ENCODE peak calls at places on chromosomes 4 and X, in four cellular contexts. A is HepG2, D is GM12878, S is sigmoid colon. T is an unnamed sample.
A peak's percentile ranks its signal among the peaks of the same experiment; 100 is the strongest.

GRCh38 chr4:118834070-118834469 is 1.9 kb downstream of the SEC24D start:
- DNase-seq in A (no peak), D (no peak), S (no peak), T (no peak)

GRCh38 chr4:25345880-25346279 is 31.2 kb upstream of the ANAPC4 start:
- DNase-seq in A (no peak), D (no peak), S (no peak), T (no peak)

GRCh38 chr4:101730291-101731117 is 60.0 kb upstream of the BANK1 start:
- DNase-seq in A (peak; percentile 54), D (peak; percentile 8), S (peak; percentile 79), T (peak; percentile 69)

GRCh38 chr4:104490096-104490769 is 4.5 kb downstream of the CXXC4 start:
- DNase-seq in A (no peak), D (peak; percentile 83), S (peak; percentile 61), T (peak; percentile 42)

GRCh38 chrX:46840946-46841740 is 4.3 kb downstream of the RP2 start:
- DNase-seq in A (no peak), D (no peak), S (no peak), T (no peak)

GRCh38 chrX:14362731-14363130 is 166.6 kb upstream of the GLRA2 start:
- DNase-seq in A (no peak), D (no peak), S (no peak), T (no peak)

GRCh38 chrX:153684447-153685178 is 3.1 kb upstream of the SLC6A8 start:
- DNase-seq in A (peak; percentile 43), D (no peak), S (peak; percentile 53), T (no peak)

GRCh38 chr4:177638871-177639270 is 196.6 kb upstream of the AGA start:
- DNase-seq in A (no peak), D (no peak), S (no peak), T (no peak)

GRCh38 chr4:73776363-73776762 is 36.0 kb downstream of the CXCL8 start:
- DNase-seq in A (peak; percentile 16), D (no peak), S (peak; percentile 68), T (no peak)

GRCh38 chr4:1568855-1569460 is 115.2 kb downstream of the FAM53A start:
- DNase-seq in A (no peak), D (no peak), S (peak; percentile 52), T (no peak)

GRCh38 chrX:24148535-24149345 is 789 bp upstream of the ZFX start:
- DNase-seq in A (peak; percentile 23), D (no peak), S (peak; percentile 70), T (no peak)

GRCh38 chrX:9278475-9279270 is 186.2 kb upstream of the TBL1X start:
- DNase-seq in A (no peak), D (no peak), S (no peak), T (no peak)

GRCh38 chr4:173191623-173192041 is 23.0 kb downstream of the GALNT7 start:
- DNase-seq in A (no peak), D (no peak), S (no peak), T (no peak)

GRCh38 chr4:75490155-75490554 is 24.0 kb downstream of the RCHY1 start:
- DNase-seq in A (no peak), D (no peak), S (no peak), T (no peak)

GRCh38 chrX:108139303-108139702 is 47.7 kb downstream of the ATG4A start:
- DNase-seq in A (no peak), D (no peak), S (no peak), T (no peak)

GRCh38 chr4:84151574-84151973 is 347.5 kb downstream of the NKX6-1 start:
- DNase-seq in A (no peak), D (no peak), S (no peak), T (peak; percentile 9)

GRCh38 chr4:13860126-13860525 is 232.6 kb upstream of the BOD1L1 start:
- DNase-seq in A (peak; percentile 60), D (no peak), S (no peak), T (no peak)

GRCh38 chrX:119482497-119483480 is 14.5 kb downstream of the SLC25A5 start:
- DNase-seq in A (no peak), D (no peak), S (peak; percentile 74), T (peak; percentile 76)

GRCh38 chr4:113468165-113469022 is 293.1 kb downstream of the CAMK2D start:
- DNase-seq in A (peak; percentile 63), D (no peak), S (peak; percentile 95), T (peak; percentile 68)

GRCh38 chrX:94977986-94978385 is 1304.0 kb downstream of the FAM133A start:
- DNase-seq in A (no peak), D (no peak), S (no peak), T (no peak)

GRCh38 chr4:129113919-129114318 is 18.0 kb downstream of the C4orf33 start:
- DNase-seq in A (no peak), D (no peak), S (no peak), T (no peak)

GRCh38 chrX:21735038-21735752 is 22.7 kb downstream of the SMPX start:
- DNase-seq in A (no peak), D (no peak), S (no peak), T (no peak)

GRCh38 chrX:154082396-154083133 is 15.0 kb downstream of the MECP2 start:
- DNase-seq in A (no peak), D (no peak), S (no peak), T (no peak)

GRCh38 chr4:118967393-118967792 is 78.7 kb downstream of the SYNPO2 start:
- DNase-seq in A (no peak), D (no peak), S (peak; percentile 62), T (no peak)

GRCh38 chr4:7384929-7385890 is 49.5 kb downstream of the PSAPL1 start:
- DNase-seq in A (no peak), D (no peak), S (peak; percentile 55), T (no peak)

GRCh38 chr4:51842167-51842553 is 793 bp upstream of the DCUN1D4 start:
- DNase-seq in A (no peak), D (no peak), S (peak; percentile 72), T (no peak)

GRCh38 chr4:72966652-72967051 is 102.9 kb downstream of the COX18 start:
- DNase-seq in A (no peak), D (no peak), S (no peak), T (no peak)

GRCh38 chrX:153886915-153887314 is 942 bp upstream of the L1CAM start:
- DNase-seq in A (no peak), D (no peak), S (no peak), T (no peak)

GRCh38 chr4:94548571-94548970 is 96.8 kb downstream of the PDLIM5 start:
- DNase-seq in A (peak; percentile 71), D (no peak), S (no peak), T (no peak)

GRCh38 chr4:109365944-109366343 is 63.5 kb upstream of the COL25A1 start:
- DNase-seq in A (no peak), D (no peak), S (no peak), T (no peak)

GRCh38 chr4:165537028-165537648 is 158.3 kb downstream of the CPE start:
- DNase-seq in A (peak; percentile 40), D (no peak), S (no peak), T (no peak)

GRCh38 chr4:13527983-13528822 is 16.1 kb downstream of the NKX3-2 start:
- DNase-seq in A (no peak), D (peak; percentile 56), S (peak; percentile 68), T (no peak)

GRCh38 chr4:24559889-24560288 is 24.5 kb downstream of the DHX15 start:
- DNase-seq in A (no peak), D (no peak), S (no peak), T (no peak)

GRCh38 chr4:70903282-70903603 is 1.1 kb downstream of the MOB1B start:
- DNase-seq in A (no peak), D (no peak), S (no peak), T (no peak)

GRCh38 chrX:1841746-1842145 is 226.9 kb downstream of the ASMT start:
- DNase-seq in A (no peak), D (no peak), S (no peak), T (no peak)

GRCh38 chr4:167144605-167145004 is 89.7 kb downstream of the SPOCK3 start:
- DNase-seq in A (no peak), D (no peak), S (no peak), T (no peak)
- H3K36me3 ChIP-seq in A (no peaks in the 10 kb centered on the region), D (no peaks in the 10 kb centered on the region), S (no peaks in the 10 kb centered on the region), T (no peaks in the 10 kb centered on the region)

GRCh38 chr4:17491196-17491595 is 20.7 kb downstream of the QDPR start:
- DNase-seq in A (no peak), D (no peak), S (no peak), T (no peak)

GRCh38 chr4:17490575-17491059 is 21.3 kb downstream of the QDPR start:
- DNase-seq in A (peak; percentile 88), D (no peak), S (no peak), T (no peak)

GRCh38 chr4:17489721-17490120 is 22.2 kb downstream of the QDPR start:
- DNase-seq in A (no peak), D (no peak), S (no peak), T (no peak)

GRCh38 chr4:17492058-17492741 is 19.7 kb downstream of the QDPR start:
- DNase-seq in A (no peak), D (no peak), S (no peak), T (no peak)

DNA sequence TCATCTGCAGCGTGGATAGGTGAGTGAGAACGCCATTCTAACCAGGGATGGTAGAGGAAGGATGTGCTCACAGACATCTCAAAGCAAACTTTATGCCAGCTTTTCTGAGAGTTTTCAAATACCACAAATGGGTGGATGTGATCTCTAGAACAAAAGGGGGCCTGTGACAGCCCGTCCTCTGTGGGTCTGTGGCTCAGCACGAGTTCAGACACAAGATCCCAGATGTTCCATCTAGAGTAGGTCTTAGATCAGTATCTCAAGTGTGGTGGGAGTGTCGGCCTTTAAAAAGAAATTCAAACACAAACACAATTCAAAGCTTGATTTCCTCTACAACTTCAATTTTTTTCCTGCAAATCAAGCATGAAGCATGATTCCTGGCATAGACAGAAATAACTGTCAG is 22.8 kb downstream of the QDPR start:
- DNase-seq in A (no peak), D (no peak), S (no peak), T (no peak)
- TF ChIP-seq EP300 in A (no peak), D (no peak), S (no peak), T (no peak)

GRCh38 chr4:5839751-5840674 is 52.9 kb downstream of the CRMP1 start:
- DNase-seq in A (no peak), D (no peak), S (peak; percentile 86), T (peak; percentile 29)

GRCh38 chr4:5842456-5842855 is 50.4 kb downstream of the CRMP1 start:
- DNase-seq in A (no peak), D (no peak), S (no peak), T (no peak)

GRCh38 chr4:5839332-5839731 is 53.6 kb downstream of the CRMP1 start:
- DNase-seq in A (no peak), D (no peak), S (no peak), T (no peak)

DNA sequence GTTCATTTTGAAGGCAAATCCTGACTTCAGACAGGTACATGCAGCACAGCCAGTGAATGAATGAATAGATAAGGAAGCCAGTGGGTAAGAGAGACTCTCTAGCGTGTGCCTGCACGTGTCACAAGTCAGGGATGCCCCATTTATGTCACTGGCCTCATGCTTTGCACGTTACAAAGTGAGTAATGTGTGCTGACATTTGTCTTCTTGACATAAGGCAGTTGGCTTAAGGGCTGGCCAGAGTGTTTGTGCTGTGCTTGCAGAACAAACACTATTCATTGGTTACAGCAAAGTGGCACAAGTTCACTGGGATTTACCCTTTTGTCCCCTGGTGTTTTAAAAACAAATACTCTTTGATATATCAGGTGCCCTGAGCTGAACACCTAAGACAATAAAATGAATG is 55.9 kb downstream of the CRMP1 start:
- DNase-seq in A (peak; percentile 46), D (no peak), S (no peak), T (no peak)
- H3K36me3 ChIP-seq in A (no peaks in the 10 kb centered on the region), D (no peaks in the 10 kb centered on the region), S (no peaks in the 10 kb centered on the region), T (no peaks in the 10 kb centered on the region)

DNA sequence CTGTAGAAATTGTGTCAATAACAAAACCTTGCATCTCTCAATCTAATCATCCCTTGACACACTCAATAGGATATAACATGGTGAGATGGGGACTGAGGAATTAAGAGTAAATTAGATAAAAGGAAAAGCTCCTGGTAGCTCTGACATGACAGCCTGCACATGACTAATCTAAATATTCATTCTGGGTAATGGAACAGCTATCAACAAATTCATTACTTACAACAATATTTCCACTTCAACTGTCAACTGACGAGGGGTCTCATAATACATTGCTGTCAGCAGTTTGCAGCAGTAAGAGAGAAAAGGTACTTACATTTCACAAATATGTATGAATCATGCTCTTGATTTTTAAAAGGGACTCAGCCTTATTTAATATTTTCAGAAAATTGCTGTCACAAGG is 99.4 kb upstream of the TMEM150C start:
- DNase-seq in A (no peak), D (no peak), S (no peak), T (no peak)
- TF ChIP-seq EP300 in A (no peak), D (no peak), S (no peak), T (no peak)

T was measured in transverse colon.